ENCODE peak calls at places on chromosomes 5 and 9, in six cellular contexts. K is HepG2, G is H1, B is K562, E is SK-N-SH, N is HCT116. F is an unnamed sample.

GRCh38 chr5:56670916-56671315 is 144.4 kb upstream of the MAP3K1 start:
- DNase-seq in B (no peak), K (no peak), N (no peak), E (no peak), G (no peak), F (no peak)

GRCh38 chr5:83919071-83920041 is 198.7 kb upstream of the HAPLN1 start:
- DNase-seq in K (no peak), B (no peak), G (no peak), N (no peak), E (no peak), F (no peak)

GRCh38 chr9:133143639-133144141 is 20.0 kb downstream of the GBGT1 start:
- DNase-seq in N (no peak), E (no peak), G (no peak), B (no peak), K (no peak), F (no peak)

GRCh38 chr9:83422512-83422911 is 115.7 kb downstream of the FRMD3 start:
- DNase-seq in K (no peak), N (no peak), E (no peak), B (no peak), G (no peak), F (no peak)

GRCh38 chr5:154325566-154325965 is 120.2 kb upstream of the SAP30L start:
- DNase-seq in G (no peak), K (no peak), N (no peak), E (no peak), B (no peak), F (peak; percentile 31)

GRCh38 chr5:143376911-143377838 is 26.3 kb downstream of the NR3C1 start:
- DNase-seq in G (peak; percentile 80), E (no peak), N (peak; percentile 7), K (no peak), B (no peak), F (no peak)

GRCh38 chr5:172793577-172794488 is 22.8 kb upstream of the DUSP1 start:
- DNase-seq in E (no peak), B (peak; percentile 53), N (no peak), G (no peak), K (peak; percentile 70), F (no peak)

GRCh38 chr9:98329281-98329680 is 73.8 kb upstream of the TBC1D2 start:
- DNase-seq in N (no peak), B (no peak), G (no peak), K (no peak), E (no peak), F (no peak)

GRCh38 chr9:136060671-136061371 is 34.3 kb downstream of the NACC2 start:
- DNase-seq in K (no peak), G (no peak), B (no peak), E (peak; percentile 44), N (no peak), F (no peak)

GRCh38 chr5:165620394-165620793 is 2115.0 kb downstream of the MAT2B start:
- DNase-seq in B (no peak), E (no peak), G (no peak), N (no peak), K (no peak), F (no peak)

DNA sequence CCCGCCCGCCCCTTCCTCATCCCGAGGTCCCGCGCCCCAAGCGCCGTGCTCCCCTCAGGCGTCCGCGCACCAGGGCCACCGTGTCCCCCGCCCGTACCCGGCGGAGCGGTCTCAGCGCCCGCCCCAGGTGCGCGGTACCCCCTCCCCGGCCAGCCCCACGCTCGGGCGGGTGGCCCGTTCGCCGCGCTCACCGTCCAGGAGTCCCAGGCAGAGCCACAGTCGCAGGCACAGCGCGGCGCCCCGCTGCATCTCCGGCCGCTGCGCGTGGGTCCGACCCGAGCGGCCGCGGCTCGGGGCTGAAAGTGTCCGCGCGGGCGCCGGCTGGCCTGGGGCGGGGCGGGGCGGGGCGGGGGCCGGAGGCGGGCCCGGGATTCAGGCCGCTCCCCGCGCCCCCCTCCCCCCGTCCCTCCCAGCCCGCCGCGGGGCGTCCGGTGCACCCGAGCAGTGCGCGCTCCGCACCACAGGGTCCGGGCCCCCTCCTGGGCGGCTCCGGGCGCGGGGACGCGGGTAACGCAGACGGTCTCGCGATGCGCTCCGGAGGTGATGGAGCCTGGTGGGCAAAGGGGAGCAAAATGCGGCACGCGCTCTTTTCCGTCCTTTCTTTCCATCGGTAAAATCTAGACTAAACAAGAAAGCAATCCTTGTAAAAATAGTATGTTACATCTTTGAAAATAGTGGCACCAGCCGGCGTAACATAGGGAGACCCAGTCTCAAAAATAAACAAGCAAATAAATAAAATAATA is at the start of gene FLT4:
- DNase-seq in N (no peak), K (no peak), B (peak; percentile 49), G (no peak), E (peak; percentile 54), F (peak; percentile 41)
- TF ChIP-seq JUND in N (no peak), K (no peak), B (no peak), G (no peak), E (no peak), F (no peak)

DNA sequence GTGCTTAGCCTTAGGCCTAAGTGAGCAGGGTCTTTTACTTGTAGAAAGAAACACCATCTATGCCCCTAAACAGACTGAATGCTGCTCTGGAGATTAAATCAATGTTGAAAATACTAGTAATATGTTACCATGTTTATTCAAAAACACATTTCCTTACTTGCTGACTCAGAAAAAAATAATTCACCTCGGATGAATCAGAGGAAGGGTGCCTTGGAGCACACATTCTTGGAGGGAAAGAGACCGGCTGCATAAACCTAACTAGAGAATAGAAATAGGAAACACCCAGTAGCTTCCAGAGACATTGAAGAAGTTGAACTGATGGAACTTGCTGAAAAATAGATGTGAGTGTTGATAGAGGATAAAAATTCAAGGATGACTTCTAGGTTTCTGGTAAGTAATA is 77.0 kb upstream of the MINAR2 start:
- DNase-seq in E (no peak), G (no peak), N (no peak), B (no peak), K (no peak), F (no peak)
- TF ChIP-seq JUND in E (peak; percentile 30), G (no peak), N (no peak), B (no peak), K (no peak), F (no peak)

GRCh38 chr5:135089912-135090311 is 55.9 kb upstream of the PITX1 start:
- DNase-seq in N (no peak), E (no peak), B (no peak), G (no peak), K (no peak), F (no peak)

GRCh38 chr5:135087950-135088349 is 53.9 kb upstream of the PITX1 start:
- DNase-seq in N (no peak), E (no peak), G (no peak), K (no peak), B (no peak), F (no peak)

GRCh38 chr5:135085133-135085935 is 51.3 kb upstream of the PITX1 start:
- DNase-seq in E (no peak), G (no peak), B (no peak), N (peak; percentile 6), K (no peak), F (no peak)

GRCh38 chr5:135085936-135086235 is 51.9 kb upstream of the PITX1 start:
- DNase-seq in E (no peak), N (no peak), G (no peak), B (no peak), K (no peak), F (no peak)

GRCh38 chr5:135086326-135086725 is 52.3 kb upstream of the PITX1 start:
- DNase-seq in K (no peak), G (no peak), N (no peak), B (no peak), E (no peak), F (no peak)
- TF ChIP-seq JUND in K (no peak), G (no peak), N (no peak), B (no peak), E (no peak), F (no peak)

GRCh38 chr9:63816742-63817621 is 1468.0 kb downstream of the FOXD4L5 start:
- DNase-seq in B (peak; percentile 60), K (peak; percentile 70), E (peak; percentile 90), N (no peak), G (peak; percentile 93), F (peak; percentile 99)
- TF ChIP-seq JUND in B (no peak), K (no peak), E (no peak), N (no peak), G (no peak), F (no peak)

GRCh38 chr5:54837939-54838457 is 147.4 kb downstream of the ESM1 start:
- DNase-seq in N (no peak), K (no peak), B (no peak), E (no peak), G (no peak), F (no peak)
- TF ChIP-seq JUND in N (no peak), K (no peak), B (no peak), E (no peak), G (no peak), F (no peak)

GRCh38 chr5:138163721-138164120 is 14.7 kb downstream of the BRD8 start:
- DNase-seq in N (no peak), E (no peak), K (no peak), B (no peak), G (no peak), F (no peak)

GRCh38 chr5:138157626-138158025 is 18.4 kb upstream of the NME5 start:
- DNase-seq in G (no peak), N (no peak), K (no peak), B (no peak), E (no peak), F (no peak)

GRCh38 chr5:138159666-138160065 is 18.8 kb downstream of the BRD8 start:
- DNase-seq in K (no peak), E (no peak), B (no peak), G (no peak), N (no peak), F (no peak)

GRCh38 chr5:138160706-138161105 is 17.7 kb downstream of the BRD8 start:
- DNase-seq in E (no peak), B (no peak), G (no peak), N (no peak), K (no peak), F (no peak)
- TF ChIP-seq JUND in E (no peak), B (no peak), G (no peak), N (no peak), K (no peak), F (no peak)

DNA sequence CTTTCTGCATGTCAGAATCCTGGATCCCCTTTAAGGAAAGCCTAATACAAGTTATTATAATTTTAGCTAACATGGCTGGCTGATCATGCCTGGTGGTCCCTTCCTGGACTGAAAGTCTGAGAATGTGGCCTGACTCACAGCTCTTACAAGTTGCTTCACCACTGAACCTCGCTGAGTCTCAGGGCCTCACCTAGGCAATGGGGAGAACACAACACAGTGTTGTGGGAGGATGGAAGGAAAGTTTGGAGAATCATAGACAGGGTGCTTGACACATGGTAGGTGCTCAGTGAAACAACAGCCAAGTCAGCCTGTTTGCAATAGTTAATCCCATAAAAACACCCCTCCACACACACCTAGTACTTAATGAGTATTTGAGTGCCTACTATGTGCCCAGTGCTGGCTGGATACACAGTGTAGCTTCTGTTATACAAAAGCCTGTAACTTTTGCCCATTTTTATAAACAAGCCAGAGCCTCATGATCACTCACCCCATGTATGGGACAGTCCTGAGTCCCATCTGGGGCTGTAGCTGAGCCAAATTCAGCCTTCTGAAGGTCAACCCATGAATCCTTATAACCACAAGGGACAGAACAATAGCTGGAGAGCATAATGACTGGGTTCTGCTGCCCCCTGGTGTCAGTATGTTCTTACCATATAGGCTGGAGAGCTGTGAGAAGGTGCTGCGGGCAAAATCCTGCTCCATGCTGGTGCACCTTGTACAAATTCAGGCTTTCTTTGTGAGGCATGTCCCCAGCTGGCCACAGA is 3.9 kb downstream of the ACSL6 start:
- DNase-seq in G (peak; percentile 73), B (peak; percentile 75), E (peak; percentile 75), N (peak; percentile 72), K (peak; percentile 76), F (peak; percentile 90)
- TF ChIP-seq JUND in G (no peak), B (no peak), E (no peak), N (no peak), K (peak; percentile 8), F (no peak)

GRCh38 chr9:34555002-34555348 is 32.2 kb upstream of the ENHO start:
- DNase-seq in N (no peak), B (no peak), E (peak; percentile 83), G (no peak), K (no peak), F (no peak)
- TF ChIP-seq JUND in N (no peak), B (no peak), E (no peak), G (no peak), K (no peak), F (no peak)